ENCODE peak calls at places on chromosomes 12 and 14, in eight cellular contexts. One of them, this sample, is unnamed.

GRCh38 chr12:47071241-47071852 is 8.1 kb upstream of the PCED1B start:
- DNase-seq in cardiac muscle cell: peak; percentile 38
- DNase-seq in fibroblast of pulmonary artery: no peak
- DNase-seq in occipital lobe: no peak
- DNase-seq in OCI-M1: peak; percentile 80
- DNase-seq in astrocyte of the hippocampus: no peak
- DNase-seq in PC-3: peak; percentile 35
- DNase-seq in aorta: no peak
- DNase-seq in this sample: no peak

GRCh38 chr12:70822431-70822830 is 98.1 kb downstream of the PTPRR start:
- DNase-seq in PC-3: no peak
- DNase-seq in aorta: no peak
- DNase-seq in cardiac muscle cell: no peak
- DNase-seq in astrocyte of the hippocampus: no peak
- DNase-seq in occipital lobe: no peak
- DNase-seq in OCI-M1: no peak
- DNase-seq in fibroblast of pulmonary artery: no peak
- DNase-seq in this sample: no peak

GRCh38 chr14:75566321-75566720 is 12.1 kb upstream of the FLVCR2 start:
- DNase-seq in fibroblast of pulmonary artery: no peak
- DNase-seq in PC-3: peak; percentile 65
- DNase-seq in OCI-M1: no peak
- DNase-seq in astrocyte of the hippocampus: no peak
- DNase-seq in aorta: no peak
- DNase-seq in cardiac muscle cell: no peak
- DNase-seq in occipital lobe: no peak
- DNase-seq in this sample: no peak

GRCh38 chr14:37090026-37090425 is 82.4 kb downstream of the SLC25A21 start:
- DNase-seq in occipital lobe: no peak
- DNase-seq in astrocyte of the hippocampus: peak; percentile 16
- DNase-seq in fibroblast of pulmonary artery: no peak
- DNase-seq in aorta: no peak
- DNase-seq in cardiac muscle cell: no peak
- DNase-seq in OCI-M1: no peak
- DNase-seq in PC-3: no peak
- DNase-seq in this sample: no peak

GRCh38 chr12:6534914-6535696 is 788 bp downstream of the GAPDH start:
- DNase-seq in occipital lobe: peak; percentile 29
- DNase-seq in PC-3: peak; percentile 45
- DNase-seq in OCI-M1: peak; percentile 79
- DNase-seq in cardiac muscle cell: peak; percentile 84
- DNase-seq in astrocyte of the hippocampus: peak; percentile 84
- DNase-seq in fibroblast of pulmonary artery: peak; percentile 83
- DNase-seq in aorta: peak; percentile 88
- DNase-seq in this sample: peak; percentile 89

GRCh38 chr12:128510527-128510926 is 243.6 kb downstream of the TMEM132C start:
- DNase-seq in PC-3: no peak
- DNase-seq in fibroblast of pulmonary artery: no peak
- DNase-seq in astrocyte of the hippocampus: peak; percentile 12
- DNase-seq in occipital lobe: no peak
- DNase-seq in OCI-M1: no peak
- DNase-seq in cardiac muscle cell: no peak
- DNase-seq in aorta: no peak
- DNase-seq in this sample: no peak

GRCh38 chr12:95204141-95204866 is 13.0 kb downstream of the FGD6 start:
- DNase-seq in astrocyte of the hippocampus: peak; percentile 79
- DNase-seq in cardiac muscle cell: peak; percentile 91
- DNase-seq in occipital lobe: no peak
- DNase-seq in aorta: peak; percentile 58
- DNase-seq in PC-3: peak; percentile 97
- DNase-seq in OCI-M1: peak; percentile 90
- DNase-seq in fibroblast of pulmonary artery: peak; percentile 94
- DNase-seq in this sample: no peak

GRCh38 chr14:35121026-35121886 is 534 bp downstream of the PPP2R3C start:
- DNase-seq in PC-3: no peak
- DNase-seq in fibroblast of pulmonary artery: peak; percentile 21
- DNase-seq in astrocyte of the hippocampus: peak; percentile 96
- DNase-seq in aorta: peak; percentile 54
- DNase-seq in cardiac muscle cell: peak; percentile 32
- DNase-seq in occipital lobe: no peak
- DNase-seq in OCI-M1: no peak
- DNase-seq in this sample: no peak

GRCh38 chr12:57224973-57225679 is 4.4 kb upstream of the SHMT2 start:
- DNase-seq in OCI-M1: peak; percentile 65
- DNase-seq in cardiac muscle cell: peak; percentile 52
- DNase-seq in aorta: peak; percentile 69
- DNase-seq in fibroblast of pulmonary artery: no peak
- DNase-seq in astrocyte of the hippocampus: peak; percentile 49
- DNase-seq in occipital lobe: no peak
- DNase-seq in PC-3: no peak
- DNase-seq in this sample: peak; percentile 86

GRCh38 chr12:473863-474577 is 14.3 kb downstream of the B4GALNT3 start:
- DNase-seq in occipital lobe: no peak
- DNase-seq in PC-3: no peak
- DNase-seq in OCI-M1: no peak
- DNase-seq in astrocyte of the hippocampus: peak; percentile 29
- DNase-seq in cardiac muscle cell: peak; percentile 4
- DNase-seq in aorta: no peak
- DNase-seq in fibroblast of pulmonary artery: no peak
- DNase-seq in this sample: no peak

GRCh38 chr12:124730455-124730932 is 133.2 kb downstream of the SCARB1 start:
- DNase-seq in occipital lobe: no peak
- DNase-seq in PC-3: peak; percentile 68
- DNase-seq in fibroblast of pulmonary artery: peak; percentile 85
- DNase-seq in cardiac muscle cell: peak; percentile 91
- DNase-seq in OCI-M1: no peak
- DNase-seq in aorta: peak; percentile 47
- DNase-seq in astrocyte of the hippocampus: peak; percentile 53
- DNase-seq in this sample: no peak

GRCh38 chr12:6230321-6231110 is 30.3 kb downstream of the CD9 start:
- DNase-seq in fibroblast of pulmonary artery: peak; percentile 52
- DNase-seq in astrocyte of the hippocampus: peak; percentile 80
- DNase-seq in PC-3: peak; percentile 47
- DNase-seq in cardiac muscle cell: peak; percentile 60
- DNase-seq in aorta: peak; percentile 85
- DNase-seq in occipital lobe: peak; percentile 90
- DNase-seq in OCI-M1: peak; percentile 35
- DNase-seq in this sample: peak; percentile 82

GRCh38 chr12:125773033-125773432 is 707.8 kb downstream of the AACS start:
- DNase-seq in astrocyte of the hippocampus: no peak
- DNase-seq in aorta: no peak
- DNase-seq in OCI-M1: peak; percentile 81
- DNase-seq in PC-3: peak; percentile 25
- DNase-seq in cardiac muscle cell: no peak
- DNase-seq in fibroblast of pulmonary artery: no peak
- DNase-seq in occipital lobe: no peak
- DNase-seq in this sample: peak; percentile 63

GRCh38 chr12:113049976-113050742 is 6.4 kb upstream of the DTX1 start:
- DNase-seq in astrocyte of the hippocampus: peak; percentile 31
- DNase-seq in aorta: no peak
- DNase-seq in cardiac muscle cell: peak; percentile 34
- DNase-seq in PC-3: peak; percentile 36
- DNase-seq in fibroblast of pulmonary artery: peak; percentile 23
- DNase-seq in OCI-M1: peak; percentile 37
- DNase-seq in occipital lobe: no peak
- DNase-seq in this sample: no peak

GRCh38 chr14:67425603-67426002 is 13.6 kb upstream of the PLEK2 start:
- DNase-seq in cardiac muscle cell: no peak
- DNase-seq in occipital lobe: no peak
- DNase-seq in astrocyte of the hippocampus: no peak
- DNase-seq in OCI-M1: peak; percentile 15
- DNase-seq in PC-3: no peak
- DNase-seq in aorta: no peak
- DNase-seq in fibroblast of pulmonary artery: no peak
- DNase-seq in this sample: no peak

GRCh38 chr14:36844443-36844842 is 182.8 kb downstream of the PAX9 start:
- DNase-seq in PC-3: no peak
- DNase-seq in occipital lobe: no peak
- DNase-seq in aorta: no peak
- DNase-seq in OCI-M1: no peak
- DNase-seq in cardiac muscle cell: no peak
- DNase-seq in fibroblast of pulmonary artery: no peak
- DNase-seq in astrocyte of the hippocampus: no peak
- DNase-seq in this sample: no peak

GRCh38 chr12:93884794-93885460 is 207.8 kb downstream of the CRADD start:
- DNase-seq in cardiac muscle cell: peak; percentile 53
- DNase-seq in fibroblast of pulmonary artery: peak; percentile 20
- DNase-seq in occipital lobe: no peak
- DNase-seq in OCI-M1: no peak
- DNase-seq in PC-3: no peak
- DNase-seq in aorta: no peak
- DNase-seq in astrocyte of the hippocampus: no peak
- DNase-seq in this sample: no peak

GRCh38 chr12:91490667-91491309 is 308.2 kb upstream of the DCN start:
- DNase-seq in PC-3: no peak
- DNase-seq in occipital lobe: no peak
- DNase-seq in cardiac muscle cell: no peak
- DNase-seq in aorta: no peak
- DNase-seq in OCI-M1: no peak
- DNase-seq in fibroblast of pulmonary artery: no peak
- DNase-seq in astrocyte of the hippocampus: no peak
- DNase-seq in this sample: no peak

GRCh38 chr12:51025182-51025747 is 919 bp downstream of the SLC11A2 start:
- DNase-seq in PC-3: no peak
- DNase-seq in occipital lobe: no peak
- DNase-seq in OCI-M1: peak; percentile 75
- DNase-seq in astrocyte of the hippocampus: peak; percentile 27
- DNase-seq in fibroblast of pulmonary artery: no peak
- DNase-seq in cardiac muscle cell: no peak
- DNase-seq in aorta: no peak
- DNase-seq in this sample: no peak

GRCh38 chr14:41167040-41167439 is 439.6 kb upstream of the LRFN5 start:
- DNase-seq in astrocyte of the hippocampus: no peak
- DNase-seq in aorta: no peak
- DNase-seq in occipital lobe: no peak
- DNase-seq in PC-3: no peak
- DNase-seq in cardiac muscle cell: no peak
- DNase-seq in OCI-M1: no peak
- DNase-seq in fibroblast of pulmonary artery: no peak
- DNase-seq in this sample: no peak

GRCh38 chr12:121673013-121673441 is 3.6 kb upstream of the MORN3 start:
- DNase-seq in OCI-M1: no peak
- DNase-seq in astrocyte of the hippocampus: no peak
- DNase-seq in fibroblast of pulmonary artery: no peak
- DNase-seq in PC-3: no peak
- DNase-seq in occipital lobe: no peak
- DNase-seq in aorta: no peak
- DNase-seq in cardiac muscle cell: no peak
- DNase-seq in this sample: no peak

GRCh38 chr12:89859513-89860220 is 151.0 kb upstream of the ATP2B1 start:
- DNase-seq in cardiac muscle cell: no peak
- DNase-seq in OCI-M1: no peak
- DNase-seq in aorta: no peak
- DNase-seq in PC-3: peak; percentile 36
- DNase-seq in fibroblast of pulmonary artery: no peak
- DNase-seq in astrocyte of the hippocampus: no peak
- DNase-seq in occipital lobe: no peak
- DNase-seq in this sample: no peak

GRCh38 chr12:25054783-25055144 is 105.9 kb upstream of the BCAT1 start:
- DNase-seq in fibroblast of pulmonary artery: no peak
- DNase-seq in cardiac muscle cell: no peak
- DNase-seq in occipital lobe: no peak
- DNase-seq in aorta: no peak
- DNase-seq in OCI-M1: peak; percentile 59
- DNase-seq in PC-3: no peak
- DNase-seq in astrocyte of the hippocampus: no peak
- DNase-seq in this sample: no peak

GRCh38 chr12:68317047-68317667 is 15.0 kb downstream of the MDM1 start:
- DNase-seq in OCI-M1: peak; percentile 79
- DNase-seq in occipital lobe: no peak
- DNase-seq in cardiac muscle cell: peak; percentile 77
- DNase-seq in astrocyte of the hippocampus: peak; percentile 57
- DNase-seq in PC-3: peak; percentile 65
- DNase-seq in aorta: no peak
- DNase-seq in fibroblast of pulmonary artery: peak; percentile 81
- DNase-seq in this sample: no peak

GRCh38 chr12:114888458-114888857 is 204.5 kb upstream of the TBX3 start:
- DNase-seq in fibroblast of pulmonary artery: peak; percentile 58
- DNase-seq in aorta: no peak
- DNase-seq in OCI-M1: no peak
- DNase-seq in PC-3: peak; percentile 94
- DNase-seq in occipital lobe: no peak
- DNase-seq in cardiac muscle cell: peak; percentile 33
- DNase-seq in astrocyte of the hippocampus: no peak
- DNase-seq in this sample: no peak

GRCh38 chr12:58009355-58009754 is 68.0 kb downstream of the ATP23 start:
- DNase-seq in occipital lobe: no peak
- DNase-seq in cardiac muscle cell: no peak
- DNase-seq in astrocyte of the hippocampus: peak; percentile 22
- DNase-seq in OCI-M1: no peak
- DNase-seq in fibroblast of pulmonary artery: no peak
- DNase-seq in aorta: no peak
- DNase-seq in PC-3: no peak
- DNase-seq in this sample: no peak

GRCh38 chr12:11877869-11878780 is 192.6 kb upstream of the BCL2L14 start:
- DNase-seq in astrocyte of the hippocampus: peak; percentile 83
- DNase-seq in occipital lobe: peak; percentile 60
- DNase-seq in OCI-M1: no peak
- DNase-seq in aorta: peak; percentile 62
- DNase-seq in PC-3: peak; percentile 76
- DNase-seq in cardiac muscle cell: peak; percentile 68
- DNase-seq in fibroblast of pulmonary artery: peak; percentile 77
- DNase-seq in this sample: no peak

GRCh38 chr12:113221997-113222729 is 899 bp downstream of the TPCN1 start:
- DNase-seq in occipital lobe: no peak
- DNase-seq in cardiac muscle cell: no peak
- DNase-seq in fibroblast of pulmonary artery: no peak
- DNase-seq in aorta: no peak
- DNase-seq in PC-3: peak; percentile 25
- DNase-seq in astrocyte of the hippocampus: no peak
- DNase-seq in OCI-M1: no peak
- DNase-seq in this sample: no peak

GRCh38 chr12:94813314-94813713 is 163.0 kb upstream of the TMCC3 start:
- DNase-seq in occipital lobe: no peak
- DNase-seq in PC-3: peak; percentile 11
- DNase-seq in aorta: no peak
- DNase-seq in OCI-M1: peak; percentile 63
- DNase-seq in cardiac muscle cell: no peak
- DNase-seq in fibroblast of pulmonary artery: no peak
- DNase-seq in astrocyte of the hippocampus: no peak
- DNase-seq in this sample: no peak

GRCh38 chr12:54701940-54702592 is 53.9 kb upstream of the DCD start:
- DNase-seq in astrocyte of the hippocampus: peak; percentile 57
- DNase-seq in occipital lobe: no peak
- DNase-seq in PC-3: peak; percentile 61
- DNase-seq in OCI-M1: peak; percentile 80
- DNase-seq in cardiac muscle cell: peak; percentile 65
- DNase-seq in aorta: no peak
- DNase-seq in fibroblast of pulmonary artery: peak; percentile 67
- DNase-seq in this sample: no peak

GRCh38 chr12:120902846-120903381 is 1.2 kb downstream of the SPPL3 start:
- DNase-seq in occipital lobe: no peak
- DNase-seq in astrocyte of the hippocampus: peak; percentile 13
- DNase-seq in aorta: no peak
- DNase-seq in cardiac muscle cell: no peak
- DNase-seq in OCI-M1: no peak
- DNase-seq in fibroblast of pulmonary artery: no peak
- DNase-seq in PC-3: peak; percentile 30
- DNase-seq in this sample: no peak

GRCh38 chr12:32454075-32454474 is 54.7 kb downstream of the FGD4 start:
- DNase-seq in aorta: no peak
- DNase-seq in OCI-M1: no peak
- DNase-seq in PC-3: peak; percentile 68
- DNase-seq in fibroblast of pulmonary artery: peak; percentile 77
- DNase-seq in astrocyte of the hippocampus: peak; percentile 79
- DNase-seq in occipital lobe: no peak
- DNase-seq in cardiac muscle cell: peak; percentile 72
- DNase-seq in this sample: no peak

GRCh38 chr12:49233842-49234526 is 30.9 kb upstream of the TUBA1C start:
- DNase-seq in astrocyte of the hippocampus: peak; percentile 39
- DNase-seq in cardiac muscle cell: no peak
- DNase-seq in occipital lobe: peak; percentile 82
- DNase-seq in PC-3: no peak
- DNase-seq in OCI-M1: peak; percentile 89
- DNase-seq in aorta: peak; percentile 86
- DNase-seq in fibroblast of pulmonary artery: no peak
- DNase-seq in this sample: peak; percentile 92

GRCh38 chr14:72752034-72752412 is 141.9 kb downstream of the DPF3 start:
- DNase-seq in cardiac muscle cell: no peak
- DNase-seq in PC-3: no peak
- DNase-seq in aorta: no peak
- DNase-seq in occipital lobe: no peak
- DNase-seq in fibroblast of pulmonary artery: no peak
- DNase-seq in OCI-M1: no peak
- DNase-seq in astrocyte of the hippocampus: no peak
- DNase-seq in this sample: no peak